ENCODE peak calls at places on chromosomes 1 and 21, in four cellular contexts. H is HCT116, F is HepG2, M is H1. G is an unnamed sample.

GRCh38 chr1:56590520-56591011 is 11.2 kb upstream of the PLPP3 start:
- DNase-seq in H (no peak), F (peak), M (no peak), G (peak)

GRCh38 chr1:227937531-227938145 is 10.1 kb downstream of the WNT9A start:
- DNase-seq in H (no peak), F (no peak), M (no peak), G (no peak)

GRCh38 chr1:164631751-164632150 is 72.8 kb downstream of the PBX1 start:
- DNase-seq in H (no peak), F (no peak), M (no peak), G (no peak)

GRCh38 chr1:241749041-241749798 is 97.1 kb downstream of the WDR64 start:
- DNase-seq in H (no peak), F (no peak), M (no peak), G (peak)

GRCh38 chr1:112849425-112849966 is 106.5 kb downstream of the SLC16A1 start:
- DNase-seq in H (no peak), F (no peak), M (no peak), G (peak)

GRCh38 chr1:235468970-235469369 is 35.3 kb downstream of the B3GALNT2 start:
- DNase-seq in H (peak), F (peak), M (no peak), G (peak)

GRCh38 chr1:158176399-158176798 is 4.3 kb upstream of the CD1D start:
- DNase-seq in H (no peak), F (no peak), M (no peak), G (no peak)

GRCh38 chr1:110209715-110210603 is at the start of gene KCNC4:
- DNase-seq in H (peak), F (peak), M (peak), G (peak)

GRCh38 chr1:39694026-39694425 is 2.8 kb upstream of the HPCAL4 start:
- DNase-seq in H (no peak), F (no peak), M (no peak), G (no peak)

GRCh38 chr1:32918166-32918565 is 17.0 kb upstream of the TMEM54 start:
- DNase-seq in H (no peak), F (no peak), M (no peak), G (no peak)

GRCh38 chr1:23456226-23456625 is 27.8 kb downstream of the ASAP3 start:
- DNase-seq in H (no peak), F (no peak), M (no peak), G (no peak)

GRCh38 chr1:156431366-156432108 is 62.5 kb downstream of the RHBG start:
- DNase-seq in H (no peak), F (no peak), M (no peak), G (no peak)

GRCh38 chr1:218717611-218718010 is 372.5 kb downstream of the TGFB2 start:
- DNase-seq in H (no peak), F (no peak), M (no peak), G (no peak)

GRCh38 chr1:66253330-66253921 is 280.5 kb upstream of the SGIP1 start:
- DNase-seq in H (peak), F (peak), M (no peak), G (peak)

GRCh38 chr1:89608627-89609338 is 24.1 kb upstream of the LRRC8C start:
- DNase-seq in H (no peak), F (no peak), M (no peak), G (no peak)

GRCh38 chr1:1418464-1419362 is 2.4 kb downstream of the ANKRD65 start:
- DNase-seq in H (no peak), F (no peak), M (no peak), G (no peak)

GRCh38 chr1:188463919-188464318 is 1635.2 kb downstream of the PLA2G4A start:
- DNase-seq in H (no peak), F (no peak), M (no peak), G (no peak)

GRCh38 chr1:96808186-96808585 is 86.6 kb downstream of the PTBP2 start:
- DNase-seq in H (no peak), F (no peak), M (no peak), G (no peak)

GRCh38 chr1:44778705-44779576 is 3.6 kb downstream of the RPS8 start:
- DNase-seq in H (no peak), F (no peak), M (no peak), G (no peak)

GRCh38 chr21:37383066-37383465 is 16.5 kb downstream of the DYRK1A start:
- DNase-seq in H (no peak), F (no peak), M (no peak), G (no peak)

GRCh38 chr1:15680614-15681345 is 3.3 kb upstream of the PLEKHM2 start:
- DNase-seq in H (no peak), F (peak), M (no peak), G (no peak)

GRCh38 chr1:91768786-91769697 is 116.9 kb downstream of the TGFBR3 start:
- DNase-seq in H (no peak), F (no peak), M (no peak), G (no peak)

GRCh38 chr1:54337928-54338327 is 68.3 kb downstream of the SSBP3 start:
- DNase-seq in H (no peak), F (no peak), M (no peak), G (no peak)

GRCh38 chr1:58397187-58397820 is 149.2 kb downstream of the OMA1 start:
- DNase-seq in H (no peak), F (peak), M (no peak), G (no peak)

GRCh38 chr1:32706491-32706890 is 3.9 kb upstream of the SYNC start:
- DNase-seq in H (no peak), F (no peak), M (no peak), G (no peak)

GRCh38 chr1:43340559-43340958 is 2.9 kb downstream of the MPL start:
- DNase-seq in H (no peak), F (peak), M (no peak), G (no peak)

GRCh38 chr1:27368872-27369703 is 2.3 kb upstream of the MAP3K6 start:
- DNase-seq in H (no peak), F (no peak), M (no peak), G (no peak)
- TF ChIP-seq JUND in H (no peak), F (no peak), M (no peak), G (no peak)

GRCh38 chr1:212108981-212109380 is 73.4 kb downstream of the DTL start:
- DNase-seq in H (no peak), F (no peak), M (no peak), G (no peak)

GRCh38 chr1:212109713-212110112 is 74.2 kb downstream of the DTL start:
- DNase-seq in H (no peak), F (no peak), M (no peak), G (no peak)

GRCh38 chr1:212108187-212108586 is 72.6 kb downstream of the DTL start:
- DNase-seq in H (no peak), F (no peak), M (no peak), G (no peak)

GRCh38 chr1:212107481-212107880 is 71.9 kb downstream of the DTL start:
- DNase-seq in H (no peak), F (no peak), M (no peak), G (no peak)

GRCh38 chr1:212110617-212111016 is 75.1 kb downstream of the DTL start:
- DNase-seq in H (no peak), F (no peak), M (no peak), G (no peak)
- TF ChIP-seq JUND in H (no peak), F (no peak), M (no peak), G (no peak)

DNA sequence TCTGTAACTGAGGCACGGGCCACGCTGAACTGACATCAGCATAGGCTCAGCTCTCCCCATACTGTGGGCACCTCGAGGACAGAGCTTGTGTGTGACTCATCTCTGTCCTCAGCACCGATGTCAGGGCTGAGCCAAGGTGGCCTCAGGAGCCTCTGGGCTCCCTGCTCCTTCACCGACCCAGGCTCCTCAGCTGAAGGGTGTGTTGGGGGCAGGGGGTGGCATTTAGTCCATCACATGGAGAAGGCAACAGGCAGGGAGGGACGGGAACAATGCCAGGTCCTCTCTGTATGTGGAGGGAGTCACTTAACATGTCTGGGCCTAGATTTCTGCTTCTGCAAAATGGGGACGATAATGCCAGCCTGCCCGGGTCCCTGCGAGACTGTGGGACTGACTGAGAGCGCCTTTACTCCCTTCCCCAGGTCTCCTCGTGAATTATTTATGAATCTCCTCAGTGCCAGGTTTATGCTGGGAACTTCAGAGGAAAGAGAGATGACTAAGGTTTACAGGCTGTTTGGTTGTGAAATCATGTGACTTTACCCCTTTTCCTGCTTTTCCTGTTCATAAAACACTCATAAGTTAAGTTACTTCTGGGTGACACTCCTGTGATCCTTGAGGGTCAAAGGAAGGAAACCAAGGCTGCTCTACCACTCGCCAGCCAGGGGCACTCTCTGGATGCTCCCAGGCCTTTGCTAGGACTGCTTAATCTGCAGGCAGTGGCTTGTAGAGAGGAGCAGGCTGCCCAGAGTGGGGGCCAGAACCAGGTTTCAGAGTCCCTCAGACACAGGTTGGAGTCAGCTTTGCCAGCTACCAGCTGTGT is 16.2 kb downstream of the TTC39A start:
- DNase-seq in H (no peak), F (no peak), M (no peak), G (no peak)
- TF ChIP-seq JUND in H (peak), F (no peak), M (no peak), G (no peak)

DNA sequence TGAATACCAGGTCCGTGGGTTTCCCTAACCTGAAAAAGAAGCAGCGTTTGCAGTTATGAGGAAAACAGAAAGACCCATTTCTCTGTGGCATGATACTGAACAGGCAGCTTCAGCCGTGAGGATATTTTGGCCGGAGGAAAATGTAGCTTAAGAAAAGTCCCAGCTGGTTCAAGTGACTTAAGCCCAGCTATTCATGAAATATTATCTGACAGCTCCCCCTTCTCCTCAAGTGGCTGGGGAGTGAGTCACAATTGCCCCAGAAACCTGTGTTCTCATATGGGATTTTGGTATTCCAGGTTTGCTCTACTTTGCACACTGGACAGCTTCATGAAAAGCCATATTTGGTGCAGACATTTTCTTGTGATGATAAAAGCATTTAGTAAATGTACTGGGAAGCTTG is 47.8 kb downstream of the ROR1 start:
- DNase-seq in H (no peak), F (no peak), M (no peak), G (no peak)
- TF ChIP-seq JUND in H (no peak), F (no peak), M (no peak), G (no peak)

GRCh38 chr1:106791041-106791440 is 265.4 kb upstream of the PRMT6 start:
- DNase-seq in H (no peak), F (no peak), M (no peak), G (no peak)

GRCh38 chr1:106798991-106799390 is 257.5 kb upstream of the PRMT6 start:
- DNase-seq in H (no peak), F (no peak), M (no peak), G (no peak)

GRCh38 chr1:106793686-106794085 is 262.8 kb upstream of the PRMT6 start:
- DNase-seq in H (no peak), F (no peak), M (no peak), G (no peak)
- TF ChIP-seq JUND in H (no peak), F (no peak), M (no peak), G (no peak)

GRCh38 chr1:205947024-205947423 is 3.8 kb upstream of the SLC26A9 start:
- DNase-seq in H (no peak), F (no peak), M (no peak), G (peak)
- TF ChIP-seq JUND in H (no peak), F (no peak), M (no peak), G (no peak)

DNA sequence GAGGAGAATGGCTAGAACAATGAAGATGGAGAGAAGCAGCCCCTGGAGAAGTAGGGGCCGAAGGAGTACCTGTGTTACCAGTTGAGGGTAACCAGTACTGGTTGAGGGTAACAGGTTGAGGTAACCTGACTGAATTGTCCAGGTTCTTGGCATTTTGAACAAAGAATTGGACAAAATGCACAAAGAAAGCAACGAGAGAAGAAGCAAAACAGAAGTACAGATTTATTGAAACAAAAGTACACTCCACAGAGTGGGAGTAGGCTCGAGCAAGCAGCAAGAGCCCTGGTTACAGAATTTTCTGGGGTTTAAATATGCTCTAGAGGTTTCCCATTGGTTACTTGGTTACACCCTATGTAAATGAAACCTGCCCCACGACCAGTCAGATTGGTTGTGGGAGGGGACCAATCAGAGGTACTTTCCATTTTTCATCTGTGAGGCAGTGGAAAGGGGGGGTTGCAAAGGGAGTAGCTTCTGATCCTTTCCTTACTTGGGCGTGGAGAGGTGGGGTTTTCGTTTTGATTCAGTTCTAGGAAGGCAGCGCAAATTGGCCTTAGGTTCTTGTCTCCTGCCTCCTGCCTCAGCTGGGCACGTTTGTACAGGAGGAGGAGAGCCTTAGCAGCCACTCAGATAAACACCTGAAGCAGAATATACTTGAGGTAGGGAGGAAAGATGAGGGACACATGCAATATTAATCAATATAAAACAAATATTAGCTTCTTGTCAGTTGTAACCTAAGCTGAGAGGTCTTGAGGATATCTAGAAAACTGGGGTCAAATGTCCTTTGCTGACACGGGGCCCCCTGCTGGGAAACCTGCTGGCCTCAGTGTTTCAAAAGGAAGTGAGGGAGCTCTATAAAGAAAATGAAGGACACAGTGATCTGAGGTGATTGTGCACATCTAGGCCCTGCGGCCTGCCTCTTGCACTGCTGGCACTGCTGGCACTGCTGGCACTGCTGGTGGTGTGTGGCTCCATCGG is 14.3 kb upstream of the LSM10 start:
- DNase-seq in H (no peak), F (peak), M (no peak), G (no peak)
- TF ChIP-seq JUND in H (no peak), F (no peak), M (no peak), G (no peak)